ENCODE peak calls at places on chromosomes 5 and 9, in five cellular contexts. W is K562, M is GM12878, R is HepG2, Q is H1. P is an unnamed sample.

GRCh38 chr9:28999057-28999456 is 1425.8 kb upstream of the C9orf72 start:
- DNase-seq in W (no peak), M (no peak), R (no peak), Q (no peak), P (no peak)

GRCh38 chr9:128125575-128126354 is 1.8 kb downstream of the PTGES2 start:
- DNase-seq in W (no peak), M (no peak), R (no peak), Q (no peak), P (no peak)

GRCh38 chr5:138757061-138757776 is 4.0 kb downstream of the CTNNA1 start:
- DNase-seq in W (no peak), M (no peak), R (no peak), Q (no peak), P (no peak)

GRCh38 chr9:27090231-27090630 is 18.8 kb upstream of the TEK start:
- DNase-seq in W (no peak), M (no peak), R (no peak), Q (no peak), P (no peak)

GRCh38 chr9:122042056-122042455 is 51.1 kb downstream of the TTLL11 start:
- DNase-seq in W (no peak), M (no peak), R (peak; percentile 23), Q (no peak), P (no peak)

GRCh38 chr5:56849671-56850070 is 34.3 kb downstream of the MAP3K1 start:
- DNase-seq in W (no peak), M (no peak), R (no peak), Q (no peak), P (no peak)

GRCh38 chr9:469672-470040 is 255.0 kb downstream of the DOCK8 start:
- DNase-seq in W (peak; percentile 6), M (no peak), R (no peak), Q (peak; percentile 71), P (no peak)

GRCh38 chr5:11045411-11045810 is 284.4 kb upstream of the DAP start:
- DNase-seq in W (no peak), M (no peak), R (no peak), Q (no peak), P (no peak)

GRCh38 chr5:62143268-62144229 is 162.5 kb upstream of the KIF2A start:
- DNase-seq in W (no peak), M (no peak), R (peak; percentile 13), Q (no peak), P (no peak)

GRCh38 chr9:93226819-93227218 is 42.9 kb downstream of the WNK2 start:
- DNase-seq in W (no peak), M (no peak), R (no peak), Q (no peak), P (no peak)

GRCh38 chr5:139708877-139709586 is 60.9 kb downstream of the CXXC5 start:
- DNase-seq in W (peak; percentile 93), M (no peak), R (peak; percentile 75), Q (no peak), P (peak; percentile 54)

GRCh38 chr5:90326995-90327394 is 82.6 kb downstream of the CETN3 start:
- DNase-seq in W (no peak), M (no peak), R (no peak), Q (no peak), P (no peak)

GRCh38 chr5:1282139-1282992 is 12.5 kb downstream of the TERT start:
- DNase-seq in W (no peak), M (no peak), R (no peak), Q (no peak), P (no peak)

GRCh38 chr9:88932766-88933165 is 58.5 kb upstream of the S1PR3 start:
- DNase-seq in W (peak; percentile 22), M (no peak), R (no peak), Q (peak; percentile 69), P (no peak)

GRCh38 chr5:132103380-132103951 is 29.9 kb downstream of the CSF2 start:
- DNase-seq in W (peak; percentile 83), M (peak; percentile 78), R (peak; percentile 48), Q (no peak), P (peak; percentile 58)

GRCh38 chr5:5613261-5613990 is 190.9 kb downstream of the ICE1 start:
- DNase-seq in W (no peak), M (peak; percentile 2), R (no peak), Q (no peak), P (no peak)

GRCh38 chr5:136080483-136081180 is 51.8 kb downstream of the TGFBI start:
- DNase-seq in W (peak; percentile 89), M (peak; percentile 82), R (no peak), Q (peak; percentile 72), P (peak; percentile 43)

GRCh38 chr9:72044095-72044494 is 16.3 kb downstream of the C9orf57 start:
- DNase-seq in W (no peak), M (no peak), R (no peak), Q (no peak), P (no peak)

GRCh38 chr9:81588148-81588874 is 101.0 kb downstream of the TLE1 start:
- DNase-seq in W (no peak), M (no peak), R (peak; percentile 99), Q (no peak), P (peak; percentile 87)

GRCh38 chr9:106932178-106932577 is 69.2 kb downstream of the ZNF462 start:
- DNase-seq in W (no peak), M (no peak), R (no peak), Q (no peak), P (no peak)

GRCh38 chr5:76602094-76602726 is 21.0 kb downstream of the F2RL2 start:
- DNase-seq in W (no peak), M (no peak), R (no peak), Q (no peak), P (peak; percentile 32)

GRCh38 chr5:72036951-72037350 is 70.3 kb upstream of the MAP1B start:
- DNase-seq in W (no peak), M (no peak), R (no peak), Q (no peak), P (no peak)

GRCh38 chr5:127723571-127723970 is 20.4 kb downstream of the CCDC192 start:
- DNase-seq in W (no peak), M (no peak), R (no peak), Q (no peak), P (no peak)

GRCh38 chr5:176779537-176779936 is 30.8 kb upstream of the UNC5A start:
- DNase-seq in W (no peak), M (no peak), R (no peak), Q (no peak), P (no peak)
- TF ChIP-seq HDAC2 in W (no peak), M (no peak), R (no peak), Q (no peak), P (no peak)

DNA sequence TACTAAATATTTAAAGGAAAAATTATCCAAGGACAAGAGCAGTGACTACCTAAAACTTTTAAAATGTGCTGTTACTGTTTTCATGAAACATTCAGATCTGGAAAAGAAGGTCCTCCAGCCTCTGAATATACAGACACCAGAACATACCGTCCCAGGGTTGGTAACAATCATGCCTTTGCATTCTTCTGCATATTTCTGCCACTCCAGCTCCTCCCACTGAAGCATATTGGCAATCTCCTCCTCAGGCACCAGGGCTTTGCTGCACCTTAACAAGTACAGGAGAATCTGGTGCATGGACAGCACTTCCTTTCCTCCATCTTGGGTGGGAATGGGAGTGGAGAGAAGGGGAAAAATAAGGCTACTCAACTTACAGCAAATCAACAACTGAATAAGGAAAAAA is 60.0 kb downstream of the DROSHA start:
- DNase-seq in W (peak; percentile 22), M (no peak), R (no peak), Q (no peak), P (no peak)
- TF ChIP-seq HDAC2 in W (no peak), M (no peak), R (no peak), Q (no peak), P (no peak)

GRCh38 chr9:136662656-136663310 is at the start of gene EGFL7:
- DNase-seq in W (peak; percentile 84), M (no peak), R (no peak), Q (peak; percentile 45), P (no peak)
- TF ChIP-seq HDAC2 in W (peak; percentile 76), M (no peak), R (no peak), Q (no peak), P (no peak)

GRCh38 chr9:134187821-134188420 is 23.6 kb upstream of the RNU6ATAC start:
- DNase-seq in W (no peak), M (no peak), R (no peak), Q (no peak), P (no peak)
- TF ChIP-seq HDAC2 in W (no peak), M (no peak), R (no peak), Q (no peak), P (no peak)

DNA sequence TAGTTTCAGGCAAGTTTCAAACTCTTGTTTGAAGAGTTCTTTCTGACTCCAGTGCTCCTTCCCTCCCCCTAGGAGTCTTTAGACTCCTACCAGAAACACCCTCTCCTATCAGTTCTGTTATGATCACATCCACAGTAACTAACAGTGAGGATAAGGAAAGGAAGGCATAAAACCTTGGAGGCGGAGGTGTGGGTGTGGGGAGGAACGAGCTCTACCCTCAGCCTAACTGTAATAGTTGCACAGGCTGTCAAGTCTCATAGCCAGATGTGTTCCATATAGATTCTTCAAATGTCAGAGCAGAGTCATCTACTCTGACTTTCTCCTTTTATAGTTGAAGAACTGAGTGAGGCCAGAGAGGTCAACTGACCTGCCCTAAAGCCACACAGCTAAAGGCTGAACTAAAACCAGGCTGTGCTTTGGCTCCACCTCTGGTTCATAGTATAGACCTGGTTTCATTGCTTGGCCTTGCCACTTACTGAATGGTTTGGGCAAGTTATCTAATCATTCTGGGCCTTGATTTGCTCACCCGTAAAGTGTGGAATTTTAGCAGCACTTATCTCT is 34.4 kb upstream of the PIK3R1 start:
- DNase-seq in W (no peak), M (no peak), R (no peak), Q (no peak), P (no peak)
- TF ChIP-seq HDAC2 in W (no peak), M (no peak), R (no peak), Q (no peak), P (no peak)

DNA sequence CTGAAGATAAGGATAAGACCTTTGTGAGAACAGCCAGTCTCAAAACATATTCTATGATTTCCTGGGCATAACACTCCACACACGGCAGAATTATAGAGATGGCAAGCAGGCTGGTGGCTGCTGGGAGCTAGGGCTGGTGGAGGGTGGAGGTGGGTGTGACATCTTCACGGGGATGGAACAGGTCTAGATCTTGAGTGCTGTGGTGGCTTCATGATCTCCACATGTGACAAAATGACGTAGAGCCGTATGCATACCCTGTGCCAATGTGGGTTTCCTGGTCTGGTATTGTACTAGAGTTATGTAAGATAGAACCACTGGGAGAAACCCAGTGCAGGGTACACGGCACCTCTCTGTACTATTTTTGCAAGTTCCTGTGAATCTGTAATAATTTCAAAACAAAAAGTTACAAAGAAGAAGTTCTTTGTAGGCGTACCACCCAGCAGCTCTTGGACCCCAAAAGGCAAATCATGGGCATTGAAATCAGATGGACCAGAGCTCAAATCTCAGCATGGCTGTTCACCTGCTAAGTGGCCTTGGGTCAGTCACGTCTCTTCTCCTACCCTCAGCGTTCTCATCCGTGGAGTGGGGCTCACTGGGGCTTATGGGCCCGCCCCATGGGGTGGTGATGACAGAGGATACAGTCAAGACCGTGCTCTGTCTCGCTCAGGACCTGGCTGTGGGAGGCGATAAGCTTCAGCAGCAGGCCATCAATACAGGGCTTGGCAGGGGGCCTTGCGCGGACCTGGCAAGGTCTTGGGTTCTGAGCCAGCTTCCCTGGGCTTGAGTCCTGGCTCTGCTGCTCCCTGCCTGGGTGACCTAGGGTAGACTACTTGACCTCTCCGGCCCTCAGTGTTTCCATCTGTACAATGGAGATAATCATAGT is 74.7 kb upstream of the UNC5A start:
- DNase-seq in W (no peak), M (no peak), R (no peak), Q (no peak), P (no peak)
- TF ChIP-seq HDAC2 in W (no peak), M (no peak), R (no peak), Q (no peak), P (no peak)

P was measured in A549.